ENCODE peak calls at places on chromosomes 2 and 18, in seven cellular contexts. Y, F, H, R, A, U and D are unnamed samples.

GRCh38 chr2:129914538-129915302 is 64.7 kb upstream of the RAB6C start:
- DNase-seq in Y (no peak), F (no peak), H (no peak), R (no peak), A (no peak), U (no peak), D (no peak)

GRCh38 chr2:232901711-232902578 is 31.9 kb downstream of the SNORC start:
- DNase-seq in Y (peak; percentile 95), F (no peak), H (peak; percentile 84), R (peak; percentile 68), A (peak; percentile 64), U (peak; percentile 92), D (peak; percentile 96)

GRCh38 chr2:232013701-232014353 is 52.3 kb downstream of the DIS3L2 start:
- DNase-seq in Y (peak; percentile 95), F (no peak), H (peak; percentile 79), R (peak; percentile 65), A (no peak), U (peak; percentile 94), D (peak; percentile 79)

GRCh38 chr2:20033341-20033740 is 18.1 kb downstream of the LAPTM4A start:
- DNase-seq in Y (no peak), F (no peak), H (no peak), R (no peak), A (no peak), U (no peak), D (no peak)

GRCh38 chr2:79097843-79098242 is 10.1 kb upstream of the REG1B start:
- DNase-seq in Y (no peak), F (no peak), H (no peak), R (no peak), A (no peak), U (no peak), D (no peak)

GRCh38 chr2:154696771-154697170 is 1.7 kb upstream of the KCNJ3 start:
- DNase-seq in Y (no peak), F (no peak), H (no peak), R (no peak), A (no peak), U (no peak), D (no peak)

GRCh38 chr2:100107911-100108647 is 34.3 kb downstream of the AFF3 start:
- DNase-seq in Y (no peak), F (no peak), H (no peak), R (no peak), A (no peak), U (no peak), D (no peak)

GRCh38 chr18:9696112-9696511 is 12.0 kb upstream of the RAB31 start:
- DNase-seq in Y (no peak), F (no peak), H (no peak), R (no peak), A (no peak), U (no peak), D (no peak)

GRCh38 chr2:229920011-229920781 is 1.6 kb downstream of the TRIP12 start:
- DNase-seq in Y (no peak), F (peak; percentile 19), H (no peak), R (no peak), A (peak; percentile 32), U (peak; percentile 32), D (peak; percentile 19)

GRCh38 chr18:25883091-25883490 is 207.3 kb downstream of the SS18 start:
- DNase-seq in Y (no peak), F (no peak), H (no peak), R (no peak), A (no peak), U (no peak), D (no peak)

GRCh38 chr2:191030521-191031154 is 16.7 kb upstream of the STAT1 start:
- DNase-seq in Y (peak; percentile 38), F (no peak), H (no peak), R (no peak), A (peak; percentile 68), U (peak; percentile 72), D (peak; percentile 34)

GRCh38 chr2:136032817-136033216 is 47.4 kb upstream of the DARS1 start:
- DNase-seq in Y (no peak), F (no peak), H (no peak), R (no peak), A (no peak), U (no peak), D (no peak)

GRCh38 chr2:203105996-203106395 is 91.3 kb downstream of the NBEAL1 start:
- DNase-seq in Y (no peak), F (no peak), H (no peak), R (no peak), A (no peak), U (no peak), D (no peak)

GRCh38 chr2:62224976-62225375 is 29.1 kb downstream of the B3GNT2 start:
- DNase-seq in Y (no peak), F (no peak), H (no peak), R (no peak), A (no peak), U (no peak), D (no peak)

GRCh38 chr2:188078544-188078943 is 213.1 kb upstream of the GULP1 start:
- DNase-seq in Y (peak; percentile 33), F (no peak), H (no peak), R (no peak), A (peak; percentile 9), U (no peak), D (no peak)

GRCh38 chr2:240964221-240964853 is 34.1 kb upstream of the SNED1 start:
- DNase-seq in Y (no peak), F (no peak), H (no peak), R (no peak), A (no peak), U (no peak), D (no peak)

GRCh38 chr2:208142255-208142924 is 3.6 kb downstream of the CRYGB start:
- DNase-seq in Y (peak; percentile 36), F (no peak), H (no peak), R (peak; percentile 5), A (no peak), U (peak; percentile 16), D (no peak)

GRCh38 chr2:54386993-54387590 is 69.0 kb upstream of the SPTBN1 start:
- DNase-seq in Y (no peak), F (no peak), H (no peak), R (peak; percentile 24), A (no peak), U (peak; percentile 79), D (no peak)

GRCh38 chr2:3414133-3414856 is 34.8 kb downstream of the TRAPPC12 start:
- DNase-seq in Y (no peak), F (no peak), H (no peak), R (no peak), A (no peak), U (no peak), D (no peak)

GRCh38 chr2:231996797-231997555 is 35.5 kb downstream of the DIS3L2 start:
- DNase-seq in Y (no peak), F (no peak), H (no peak), R (no peak), A (no peak), U (no peak), D (no peak)

GRCh38 chr2:10289891-10290290 is 12.8 kb upstream of the HPCAL1 start:
- DNase-seq in Y (peak; percentile 96), F (no peak), H (no peak), R (no peak), A (no peak), U (peak; percentile 87), D (no peak)

GRCh38 chr2:64914735-64915509 is 74.3 kb upstream of the SLC1A4 start:
- DNase-seq in Y (no peak), F (no peak), H (no peak), R (peak; percentile 3), A (no peak), U (peak; percentile 45), D (no peak)

GRCh38 chr2:207479198-207479785 is 50.5 kb upstream of the CREB1 start:
- DNase-seq in Y (no peak), F (no peak), H (no peak), R (no peak), A (peak; percentile 52), U (peak; percentile 15), D (no peak)

GRCh38 chr2:1495676-1496393 is 82.6 kb downstream of the TPO start:
- DNase-seq in Y (no peak), F (no peak), H (no peak), R (no peak), A (no peak), U (no peak), D (no peak)

GRCh38 chr2:68730828-68731227 is 3.8 kb upstream of the ARHGAP25 start:
- DNase-seq in Y (peak; percentile 83), F (no peak), H (no peak), R (no peak), A (no peak), U (peak; percentile 26), D (peak; percentile 54)

GRCh38 chr2:218008060-218009040 is 5.6 kb upstream of the TNS1 start:
- DNase-seq in Y (peak; percentile 29), F (no peak), H (no peak), R (no peak), A (no peak), U (peak; percentile 33), D (peak; percentile 56)

GRCh38 chr18:478679-479078 is 21.8 kb downstream of the COLEC12 start:
- DNase-seq in Y (peak; percentile 53), F (no peak), H (no peak), R (peak; percentile 66), A (no peak), U (peak; percentile 89), D (no peak)